ENCODE peak calls at places on chromosome 5, in nine cellular contexts. One of them, this sample, is unnamed.

GRCh38 chr5:68225188-68225910 is 9.8 kb downstream of the PIK3R1 start:
- DNase-seq in tibial nerve: peak; percentile 82
- DNase-seq in body of pancreas: peak; percentile 76
- DNase-seq in heart left ventricle: no peak
- DNase-seq in pancreas: no peak
- DNase-seq in hepatocyte: peak; percentile 42
- DNase-seq in AG04450: peak; percentile 51
- DNase-seq in foreskin keratinocyte: peak; percentile 73
- DNase-seq in left lung: no peak
- DNase-seq in this sample: no peak

GRCh38 chr5:134769206-134769605 is 10.6 kb downstream of the DDX46 start:
- DNase-seq in tibial nerve: no peak
- DNase-seq in body of pancreas: no peak
- DNase-seq in heart left ventricle: no peak
- DNase-seq in pancreas: no peak
- DNase-seq in hepatocyte: no peak
- DNase-seq in AG04450: no peak
- DNase-seq in foreskin keratinocyte: no peak
- DNase-seq in left lung: no peak
- DNase-seq in this sample: no peak

GRCh38 chr5:61328791-61329617 is 3.1 kb upstream of the ZSWIM6 start:
- DNase-seq in tibial nerve: no peak
- DNase-seq in body of pancreas: no peak
- DNase-seq in heart left ventricle: no peak
- DNase-seq in pancreas: no peak
- DNase-seq in hepatocyte: no peak
- DNase-seq in AG04450: no peak
- DNase-seq in foreskin keratinocyte: no peak
- DNase-seq in left lung: no peak
- DNase-seq in this sample: no peak

GRCh38 chr5:87081511-87082372 is 185.9 kb upstream of the RASA1 start:
- DNase-seq in tibial nerve: peak; percentile 7
- DNase-seq in body of pancreas: peak; percentile 35
- DNase-seq in heart left ventricle: no peak
- DNase-seq in pancreas: no peak
- DNase-seq in hepatocyte: no peak
- DNase-seq in AG04450: no peak
- DNase-seq in foreskin keratinocyte: no peak
- DNase-seq in left lung: no peak
- DNase-seq in this sample: no peak

GRCh38 chr5:50966986-50967385 is 300.5 kb downstream of the PARP8 start:
- DNase-seq in tibial nerve: no peak
- DNase-seq in body of pancreas: no peak
- DNase-seq in heart left ventricle: no peak
- DNase-seq in pancreas: no peak
- DNase-seq in hepatocyte: peak; percentile 25
- DNase-seq in AG04450: no peak
- DNase-seq in foreskin keratinocyte: no peak
- DNase-seq in left lung: no peak
- DNase-seq in this sample: no peak

GRCh38 chr5:53942724-53943123 is 367.6 kb downstream of the ARL15 start:
- DNase-seq in tibial nerve: peak; percentile 13
- DNase-seq in body of pancreas: peak; percentile 3
- DNase-seq in heart left ventricle: no peak
- DNase-seq in pancreas: no peak
- DNase-seq in hepatocyte: no peak
- DNase-seq in AG04450: peak; percentile 54
- DNase-seq in foreskin keratinocyte: no peak
- DNase-seq in left lung: no peak
- DNase-seq in this sample: no peak

GRCh38 chr5:142749321-142749720 is 20.9 kb upstream of the ARHGAP26 start:
- DNase-seq in tibial nerve: no peak
- DNase-seq in body of pancreas: peak; percentile 16
- DNase-seq in heart left ventricle: no peak
- DNase-seq in pancreas: no peak
- DNase-seq in hepatocyte: no peak
- DNase-seq in AG04450: peak; percentile 20
- DNase-seq in foreskin keratinocyte: peak; percentile 59
- DNase-seq in left lung: no peak
- DNase-seq in this sample: no peak

GRCh38 chr5:60178101-60178500 is 284.6 kb upstream of the PDE4D start:
- DNase-seq in tibial nerve: no peak
- DNase-seq in body of pancreas: no peak
- DNase-seq in heart left ventricle: no peak
- DNase-seq in pancreas: no peak
- DNase-seq in hepatocyte: no peak
- DNase-seq in AG04450: no peak
- DNase-seq in foreskin keratinocyte: no peak
- DNase-seq in left lung: no peak
- DNase-seq in this sample: no peak

GRCh38 chr5:115214541-115214940 is 44.8 kb upstream of the TRIM36 start:
- DNase-seq in tibial nerve: no peak
- DNase-seq in body of pancreas: no peak
- DNase-seq in heart left ventricle: no peak
- DNase-seq in pancreas: no peak
- DNase-seq in hepatocyte: no peak
- DNase-seq in AG04450: peak; percentile 32
- DNase-seq in foreskin keratinocyte: no peak
- DNase-seq in left lung: no peak
- DNase-seq in this sample: no peak

GRCh38 chr5:178111925-178112324 is 1.4 kb upstream of the N4BP3 start:
- DNase-seq in tibial nerve: no peak
- DNase-seq in body of pancreas: no peak
- DNase-seq in heart left ventricle: no peak
- DNase-seq in pancreas: no peak
- DNase-seq in hepatocyte: peak; percentile 48
- DNase-seq in AG04450: peak; percentile 15
- DNase-seq in foreskin keratinocyte: no peak
- DNase-seq in left lung: no peak
- DNase-seq in this sample: no peak

GRCh38 chr5:178112545-178112944 is 787 bp upstream of the N4BP3 start:
- DNase-seq in tibial nerve: no peak
- DNase-seq in body of pancreas: no peak
- DNase-seq in heart left ventricle: no peak
- DNase-seq in pancreas: no peak
- DNase-seq in hepatocyte: no peak
- DNase-seq in AG04450: no peak
- DNase-seq in foreskin keratinocyte: no peak
- DNase-seq in left lung: no peak
- DNase-seq in this sample: no peak

GRCh38 chr5:178113841-178114324 is 551 bp downstream of the N4BP3 start:
- DNase-seq in tibial nerve: no peak
- DNase-seq in body of pancreas: no peak
- DNase-seq in heart left ventricle: peak; percentile 59
- DNase-seq in pancreas: no peak
- DNase-seq in hepatocyte: no peak
- DNase-seq in AG04450: no peak
- DNase-seq in foreskin keratinocyte: no peak
- DNase-seq in left lung: peak; percentile 79
- DNase-seq in this sample: no peak

GRCh38 chr5:178114325-178115135 is 1.2 kb downstream of the N4BP3 start:
- DNase-seq in tibial nerve: no peak
- DNase-seq in body of pancreas: peak; percentile 25
- DNase-seq in heart left ventricle: peak; percentile 63
- DNase-seq in pancreas: no peak
- DNase-seq in hepatocyte: no peak
- DNase-seq in AG04450: no peak
- DNase-seq in foreskin keratinocyte: no peak
- DNase-seq in left lung: peak; percentile 73
- DNase-seq in this sample: no peak

DNA sequence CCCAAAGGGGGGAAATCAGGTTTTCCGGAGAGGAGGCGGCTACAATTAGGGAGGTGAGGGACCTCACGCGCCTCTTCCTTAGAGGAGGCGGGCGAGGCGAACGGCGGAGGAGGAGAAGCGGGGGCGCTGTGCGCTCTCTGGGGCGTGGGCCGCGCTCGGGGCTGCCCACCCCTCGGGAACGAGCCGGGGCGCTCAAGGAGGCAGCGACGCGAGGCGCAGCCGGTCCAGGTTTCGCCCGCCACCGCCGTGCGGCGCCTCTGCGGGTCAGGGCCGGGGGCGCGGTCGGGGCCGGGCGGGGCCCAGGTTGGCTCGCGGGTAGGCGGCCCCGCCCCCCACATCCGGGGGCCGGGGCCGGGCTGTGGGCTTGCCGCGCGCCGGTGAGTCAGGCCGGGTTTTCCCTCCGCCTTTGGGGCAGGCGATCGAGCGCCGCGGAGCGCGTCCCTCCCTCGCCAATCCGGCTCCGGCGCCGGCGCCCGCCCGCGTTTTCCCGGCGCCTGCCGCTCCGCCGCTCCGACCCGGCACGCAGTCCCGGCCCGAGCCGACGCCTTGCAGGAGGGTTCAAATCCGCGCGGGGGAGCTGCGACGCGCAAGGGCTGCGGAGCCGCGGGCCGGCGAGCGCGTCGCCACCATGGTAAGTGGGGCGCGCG is at the start of gene N4BP3:
- DNase-seq in tibial nerve: no peak
- DNase-seq in body of pancreas: peak; percentile 72
- DNase-seq in heart left ventricle: peak; percentile 77
- DNase-seq in pancreas: no peak
- DNase-seq in hepatocyte: peak; percentile 91
- DNase-seq in AG04450: no peak
- DNase-seq in foreskin keratinocyte: peak; percentile 43
- DNase-seq in left lung: peak; percentile 91
- DNase-seq in this sample: peak; percentile 74
- TF ChIP-seq CTCF in tibial nerve: no peak
- TF ChIP-seq CTCF in body of pancreas: no peak
- TF ChIP-seq CTCF in heart left ventricle: no peak
- TF ChIP-seq CTCF in pancreas: no peak
- TF ChIP-seq CTCF in hepatocyte: peak; percentile 19
- TF ChIP-seq CTCF in AG04450: no peak
- TF ChIP-seq CTCF in foreskin keratinocyte: peak; percentile 30
- TF ChIP-seq CTCF in left lung: no peak
- TF ChIP-seq CTCF in this sample: no peak

DNA sequence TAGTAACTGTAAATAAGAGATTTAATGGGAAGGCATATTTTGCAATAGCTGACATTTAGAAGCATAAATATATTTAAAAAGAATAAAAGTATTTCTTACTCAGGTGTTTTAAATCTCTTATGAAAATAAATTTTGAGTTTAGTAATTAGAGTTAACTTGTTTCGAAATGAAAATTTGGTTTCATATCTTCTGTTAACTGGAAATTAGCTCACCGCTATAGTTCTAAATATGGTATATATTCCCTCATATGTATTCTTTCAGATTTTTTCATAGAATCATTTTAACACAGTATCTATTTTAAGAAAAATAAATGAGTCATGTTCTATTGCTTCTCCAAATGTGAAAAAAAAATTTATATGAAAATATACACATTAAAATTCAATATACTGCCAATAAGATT is 434.1 kb downstream of the DTWD2 start:
- DNase-seq in tibial nerve: no peak
- DNase-seq in body of pancreas: no peak
- DNase-seq in heart left ventricle: no peak
- DNase-seq in pancreas: no peak
- DNase-seq in hepatocyte: no peak
- DNase-seq in AG04450: no peak
- DNase-seq in foreskin keratinocyte: no peak
- DNase-seq in left lung: no peak
- DNase-seq in this sample: no peak
- H3K27ac ChIP-seq in tibial nerve: no peak overlapping the region
- H3K27ac ChIP-seq in body of pancreas: no peak overlapping the region
- H3K27ac ChIP-seq in heart left ventricle: no peak overlapping the region
- H3K27ac ChIP-seq in pancreas: no peak overlapping the region
- H3K27ac ChIP-seq in hepatocyte: no peak overlapping the region
- H3K27ac ChIP-seq in AG04450: no peak overlapping the region
- H3K27ac ChIP-seq in foreskin keratinocyte: no peak overlapping the region
- H3K27ac ChIP-seq in left lung: no peak overlapping the region
- H3K27ac ChIP-seq in this sample: no peak overlapping the region

DNA sequence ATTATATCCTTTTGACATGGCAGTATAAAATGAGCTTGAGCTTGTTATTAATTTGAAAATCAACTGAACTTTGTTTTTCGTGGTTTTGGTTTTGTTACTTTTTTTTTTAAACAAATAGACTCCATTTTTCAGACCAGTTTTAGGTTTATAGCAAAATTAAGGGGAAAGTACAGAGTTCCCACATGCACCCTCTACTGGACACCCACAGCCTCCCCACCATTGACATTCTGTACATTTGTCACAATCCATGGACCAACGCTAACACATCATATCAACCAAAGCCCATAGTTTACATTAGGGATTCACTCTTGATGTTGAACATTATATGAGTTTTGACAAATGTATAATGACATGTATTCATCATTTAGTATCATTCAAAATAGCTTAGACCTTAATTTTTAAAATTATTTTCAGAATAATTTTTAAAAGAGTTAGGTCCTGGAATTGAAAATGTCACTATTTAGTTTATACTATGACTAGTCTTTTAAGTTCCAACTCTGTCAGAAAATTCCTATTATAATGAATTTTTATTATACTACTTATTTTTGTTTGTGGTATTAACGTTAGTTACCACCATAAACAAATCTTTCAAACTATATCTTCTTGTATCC is 35.3 kb upstream of the JMY start:
- DNase-seq in tibial nerve: no peak
- DNase-seq in body of pancreas: no peak
- DNase-seq in heart left ventricle: no peak
- DNase-seq in pancreas: no peak
- DNase-seq in hepatocyte: peak; percentile 11
- DNase-seq in AG04450: no peak
- DNase-seq in foreskin keratinocyte: no peak
- DNase-seq in left lung: no peak
- DNase-seq in this sample: no peak
- TF ChIP-seq CTCF in tibial nerve: no peak
- TF ChIP-seq CTCF in body of pancreas: peak; percentile 42
- TF ChIP-seq CTCF in heart left ventricle: peak; percentile 32
- TF ChIP-seq CTCF in pancreas: no peak
- TF ChIP-seq CTCF in hepatocyte: peak; percentile 39
- TF ChIP-seq CTCF in AG04450: peak; percentile 64
- TF ChIP-seq CTCF in foreskin keratinocyte: peak; percentile 62
- TF ChIP-seq CTCF in left lung: no peak
- TF ChIP-seq CTCF in this sample: peak; percentile 26

GRCh38 chr5:172806897-172807672 is 27.0 kb upstream of the ERGIC1 start:
- DNase-seq in tibial nerve: peak; percentile 86
- DNase-seq in body of pancreas: peak; percentile 96
- DNase-seq in heart left ventricle: peak; percentile 93
- DNase-seq in pancreas: peak; percentile 91
- DNase-seq in hepatocyte: peak; percentile 93
- DNase-seq in AG04450: peak; percentile 53
- DNase-seq in foreskin keratinocyte: peak; percentile 60
- DNase-seq in left lung: peak; percentile 96
- DNase-seq in this sample: peak; percentile 95

GRCh38 chr5:172805736-172806255 is 28.3 kb upstream of the ERGIC1 start:
- DNase-seq in tibial nerve: no peak
- DNase-seq in body of pancreas: no peak
- DNase-seq in heart left ventricle: no peak
- DNase-seq in pancreas: no peak
- DNase-seq in hepatocyte: no peak
- DNase-seq in AG04450: no peak
- DNase-seq in foreskin keratinocyte: no peak
- DNase-seq in left lung: no peak
- DNase-seq in this sample: no peak

GRCh38 chr5:172809774-172810173 is 24.3 kb upstream of the ERGIC1 start:
- DNase-seq in tibial nerve: no peak
- DNase-seq in body of pancreas: no peak
- DNase-seq in heart left ventricle: no peak
- DNase-seq in pancreas: no peak
- DNase-seq in hepatocyte: no peak
- DNase-seq in AG04450: no peak
- DNase-seq in foreskin keratinocyte: no peak
- DNase-seq in left lung: no peak
- DNase-seq in this sample: no peak

GRCh38 chr5:172805018-172805683 is 28.9 kb upstream of the ERGIC1 start:
- DNase-seq in tibial nerve: no peak
- DNase-seq in body of pancreas: no peak
- DNase-seq in heart left ventricle: no peak
- DNase-seq in pancreas: no peak
- DNase-seq in hepatocyte: no peak
- DNase-seq in AG04450: no peak
- DNase-seq in foreskin keratinocyte: no peak
- DNase-seq in left lung: no peak
- DNase-seq in this sample: no peak

GRCh38 chr5:172807766-172808311 is 26.2 kb upstream of the ERGIC1 start:
- DNase-seq in tibial nerve: no peak
- DNase-seq in body of pancreas: no peak
- DNase-seq in heart left ventricle: no peak
- DNase-seq in pancreas: no peak
- DNase-seq in hepatocyte: no peak
- DNase-seq in AG04450: no peak
- DNase-seq in foreskin keratinocyte: no peak
- DNase-seq in left lung: no peak
- DNase-seq in this sample: no peak
- H3K27ac ChIP-seq in tibial nerve: no peak overlapping the region
- H3K27ac ChIP-seq in body of pancreas: peak overlapping the region; percentile 68
- H3K27ac ChIP-seq in heart left ventricle: peak overlapping the region; percentile 73
- H3K27ac ChIP-seq in pancreas: peak overlapping the region; percentile 61
- H3K27ac ChIP-seq in hepatocyte: peak overlapping the region; percentile 93
- H3K27ac ChIP-seq in AG04450: peak overlapping the region; percentile 65
- H3K27ac ChIP-seq in foreskin keratinocyte: peak overlapping the region; percentile 95
- H3K27ac ChIP-seq in left lung: peak overlapping the region; percentile 94
- H3K27ac ChIP-seq in this sample: peak overlapping the region; percentile 86